ENCODE peak calls at places on chromosome 3, in seven cellular contexts. One of them, this sample, is unnamed.

GRCh38 chr3:133926736-133927542 is 31.3 kb upstream of the RAB6B start:
- DNase-seq in SK-N-SH: peak
- DNase-seq in GM12891: no peak
- DNase-seq in H1: peak
- DNase-seq in K562: peak
- DNase-seq in GM12878: no peak
- DNase-seq in HepG2: no peak
- DNase-seq in this sample: no peak

GRCh38 chr3:184234224-184234623 is 4.8 kb downstream of the VWA5B2 start:
- DNase-seq in K562: peak
- DNase-seq in SK-N-SH: peak
- DNase-seq in GM12891: no peak
- DNase-seq in HepG2: peak
- DNase-seq in GM12878: no peak
- DNase-seq in H1: no peak
- DNase-seq in this sample: no peak

GRCh38 chr3:53236112-53236841 is 19.5 kb downstream of the TKT start:
- DNase-seq in H1: no peak
- DNase-seq in GM12878: no peak
- DNase-seq in GM12891: no peak
- DNase-seq in K562: peak
- DNase-seq in SK-N-SH: no peak
- DNase-seq in HepG2: peak
- DNase-seq in this sample: peak

GRCh38 chr3:168414149-168414548 is 318.4 kb upstream of the GOLIM4 start:
- DNase-seq in GM12878: no peak
- DNase-seq in HepG2: no peak
- DNase-seq in SK-N-SH: no peak
- DNase-seq in GM12891: no peak
- DNase-seq in H1: no peak
- DNase-seq in K562: no peak
- DNase-seq in this sample: no peak

GRCh38 chr3:158522737-158523136 is 48.3 kb upstream of the MLF1 start:
- DNase-seq in H1: no peak
- DNase-seq in SK-N-SH: no peak
- DNase-seq in GM12891: no peak
- DNase-seq in HepG2: no peak
- DNase-seq in K562: no peak
- DNase-seq in GM12878: no peak
- DNase-seq in this sample: no peak

GRCh38 chr3:180744226-180744625 is 64.9 kb upstream of the CCDC39 start:
- DNase-seq in HepG2: no peak
- DNase-seq in GM12891: no peak
- DNase-seq in H1: no peak
- DNase-seq in GM12878: no peak
- DNase-seq in K562: no peak
- DNase-seq in SK-N-SH: peak
- DNase-seq in this sample: no peak

GRCh38 chr3:75341324-75342067 is 322.6 kb upstream of the FRG2C start:
- DNase-seq in GM12878: no peak
- DNase-seq in K562: peak
- DNase-seq in HepG2: no peak
- DNase-seq in SK-N-SH: no peak
- DNase-seq in H1: peak
- DNase-seq in GM12891: no peak
- DNase-seq in this sample: no peak

GRCh38 chr3:43286886-43287301 is 554 bp downstream of the SNRK start:
- DNase-seq in HepG2: no peak
- DNase-seq in GM12878: no peak
- DNase-seq in SK-N-SH: peak
- DNase-seq in GM12891: no peak
- DNase-seq in K562: peak
- DNase-seq in H1: peak
- DNase-seq in this sample: peak

GRCh38 chr3:135374571-135374970 is 579.5 kb downstream of the EPHB1 start:
- DNase-seq in H1: no peak
- DNase-seq in HepG2: no peak
- DNase-seq in K562: no peak
- DNase-seq in GM12878: no peak
- DNase-seq in SK-N-SH: no peak
- DNase-seq in GM12891: no peak
- DNase-seq in this sample: no peak

GRCh38 chr3:57110797-57111196 is 50.3 kb downstream of the SPATA12 start:
- DNase-seq in H1: no peak
- DNase-seq in GM12891: no peak
- DNase-seq in GM12878: no peak
- DNase-seq in SK-N-SH: no peak
- DNase-seq in HepG2: no peak
- DNase-seq in K562: no peak
- DNase-seq in this sample: no peak

GRCh38 chr3:138230525-138230924 is 43.4 kb downstream of the ARMC8 start:
- DNase-seq in GM12891: no peak
- DNase-seq in H1: no peak
- DNase-seq in GM12878: no peak
- DNase-seq in HepG2: no peak
- DNase-seq in K562: no peak
- DNase-seq in SK-N-SH: no peak
- DNase-seq in this sample: no peak

GRCh38 chr3:39132096-39133092 is 21.0 kb downstream of the CSRNP1 start:
- DNase-seq in GM12878: no peak
- DNase-seq in K562: no peak
- DNase-seq in H1: no peak
- DNase-seq in GM12891: no peak
- DNase-seq in SK-N-SH: no peak
- DNase-seq in HepG2: no peak
- DNase-seq in this sample: no peak
- TF ChIP-seq TAF1 in GM12878: no peak
- TF ChIP-seq TAF1 in K562: no peak
- TF ChIP-seq TAF1 in H1: no peak
- TF ChIP-seq TAF1 in GM12891: no peak
- TF ChIP-seq TAF1 in SK-N-SH: no peak
- TF ChIP-seq TAF1 in HepG2: no peak
- TF ChIP-seq TAF1 in this sample: no peak

GRCh38 chr3:127827808-127828207 is 5.5 kb upstream of the MGLL start:
- DNase-seq in SK-N-SH: no peak
- DNase-seq in GM12891: no peak
- DNase-seq in H1: no peak
- DNase-seq in GM12878: no peak
- DNase-seq in HepG2: no peak
- DNase-seq in K562: no peak
- DNase-seq in this sample: no peak

GRCh38 chr3:127829537-127829936 is 7.2 kb upstream of the MGLL start:
- DNase-seq in HepG2: no peak
- DNase-seq in H1: no peak
- DNase-seq in GM12891: no peak
- DNase-seq in GM12878: no peak
- DNase-seq in K562: no peak
- DNase-seq in SK-N-SH: no peak
- DNase-seq in this sample: no peak

GRCh38 chr3:127834771-127835170 is 12.5 kb upstream of the MGLL start:
- DNase-seq in GM12878: no peak
- DNase-seq in HepG2: no peak
- DNase-seq in GM12891: no peak
- DNase-seq in H1: no peak
- DNase-seq in SK-N-SH: no peak
- DNase-seq in K562: no peak
- DNase-seq in this sample: no peak

GRCh38 chr3:127833281-127834032 is 11.1 kb upstream of the MGLL start:
- DNase-seq in HepG2: no peak
- DNase-seq in K562: no peak
- DNase-seq in H1: no peak
- DNase-seq in GM12891: no peak
- DNase-seq in GM12878: no peak
- DNase-seq in SK-N-SH: no peak
- DNase-seq in this sample: no peak

GRCh38 chr3:127831723-127832172 is 9.4 kb upstream of the MGLL start:
- DNase-seq in SK-N-SH: peak
- DNase-seq in K562: peak
- DNase-seq in GM12891: no peak
- DNase-seq in HepG2: no peak
- DNase-seq in GM12878: no peak
- DNase-seq in H1: peak
- DNase-seq in this sample: no peak
- TF ChIP-seq POLR2AphosphoS5 in SK-N-SH: no peak
- TF ChIP-seq POLR2AphosphoS5 in K562: no peak
- TF ChIP-seq POLR2AphosphoS5 in GM12891: no peak
- TF ChIP-seq POLR2AphosphoS5 in HepG2: no peak
- TF ChIP-seq POLR2AphosphoS5 in GM12878: no peak
- TF ChIP-seq POLR2AphosphoS5 in H1: no peak
- TF ChIP-seq POLR2AphosphoS5 in this sample: no peak

GRCh38 chr3:126731044-126731443 is 27.0 kb downstream of the CHCHD6 start:
- DNase-seq in GM12891: peak
- DNase-seq in HepG2: no peak
- DNase-seq in GM12878: no peak
- DNase-seq in K562: peak
- DNase-seq in SK-N-SH: no peak
- DNase-seq in H1: no peak
- DNase-seq in this sample: no peak
- TF ChIP-seq TAF1 in GM12891: no peak
- TF ChIP-seq TAF1 in HepG2: no peak
- TF ChIP-seq TAF1 in GM12878: no peak
- TF ChIP-seq TAF1 in K562: no peak
- TF ChIP-seq TAF1 in SK-N-SH: no peak
- TF ChIP-seq TAF1 in H1: no peak
- TF ChIP-seq TAF1 in this sample: no peak

DNA sequence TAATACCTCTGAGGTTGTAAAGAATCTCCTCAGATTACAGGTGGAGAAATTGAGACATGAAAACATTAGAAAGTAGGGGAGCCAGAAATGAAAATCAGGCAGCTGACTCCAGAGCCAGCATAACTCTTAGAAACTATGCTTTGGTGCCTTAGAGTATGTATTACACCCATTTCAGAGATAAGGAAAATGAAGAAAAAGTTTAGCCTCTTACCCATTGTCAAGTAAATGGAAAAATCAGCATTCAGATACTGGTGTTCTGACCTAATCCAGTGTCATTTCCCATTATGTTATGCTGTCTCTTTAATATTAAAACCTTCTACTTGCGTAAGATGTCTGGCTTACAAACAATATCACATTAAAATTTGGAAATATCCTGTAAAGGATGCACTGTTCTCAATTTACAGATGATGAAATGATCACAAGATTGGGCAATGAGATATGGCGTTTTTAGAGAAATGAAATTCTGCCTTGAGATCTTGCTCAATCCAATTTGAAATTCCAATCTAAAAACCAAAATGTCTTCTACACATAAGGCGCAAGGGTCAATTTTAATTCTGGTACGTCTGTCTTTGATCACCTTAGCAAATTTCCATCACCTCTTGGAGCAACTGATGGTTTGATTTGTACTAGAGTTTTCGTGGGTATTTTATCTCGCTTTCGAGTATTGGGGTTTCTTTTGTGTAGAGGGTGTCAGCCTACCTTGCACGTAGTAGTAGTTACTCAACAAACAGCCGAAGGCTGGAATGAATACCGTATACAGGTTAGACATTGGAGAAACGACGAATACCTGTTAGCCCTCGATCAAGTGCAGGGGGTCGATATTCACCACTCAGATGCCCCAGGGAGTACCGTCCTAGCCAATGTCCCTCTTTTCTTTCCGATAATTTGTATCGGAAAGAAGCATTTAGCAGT is 891 bp upstream of the ZCWPW2 start:
- DNase-seq in K562: peak
- DNase-seq in HepG2: no peak
- DNase-seq in GM12878: no peak
- DNase-seq in GM12891: no peak
- DNase-seq in H1: no peak
- DNase-seq in SK-N-SH: no peak
- DNase-seq in this sample: no peak
- TF ChIP-seq POLR2AphosphoS5 in K562: no peak
- TF ChIP-seq POLR2AphosphoS5 in HepG2: no peak
- TF ChIP-seq POLR2AphosphoS5 in GM12878: no peak
- TF ChIP-seq POLR2AphosphoS5 in GM12891: no peak
- TF ChIP-seq POLR2AphosphoS5 in H1: no peak
- TF ChIP-seq POLR2AphosphoS5 in SK-N-SH: no peak
- TF ChIP-seq POLR2AphosphoS5 in this sample: no peak

DNA sequence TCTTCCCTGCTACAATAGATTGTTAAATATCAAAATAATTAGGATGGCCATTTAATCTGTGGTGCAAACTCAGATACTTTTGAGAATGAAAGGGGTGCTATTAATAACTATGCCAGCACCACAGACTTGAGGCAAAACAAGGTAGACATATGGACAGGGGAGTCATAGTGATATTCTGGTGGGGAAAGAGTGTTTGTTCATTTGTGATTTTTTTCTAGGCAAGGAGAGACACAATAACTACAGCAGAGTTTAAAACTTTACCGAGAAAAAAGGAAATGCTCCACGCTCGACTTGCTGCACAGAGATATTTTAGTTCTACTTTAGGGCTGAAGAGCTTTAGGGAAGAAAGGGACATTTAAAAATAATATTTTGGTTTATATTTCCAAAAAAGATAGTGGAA is 611.2 kb upstream of the GRM7 start:
- DNase-seq in SK-N-SH: no peak
- DNase-seq in GM12891: no peak
- DNase-seq in K562: no peak
- DNase-seq in GM12878: no peak
- DNase-seq in H1: no peak
- DNase-seq in HepG2: no peak
- DNase-seq in this sample: no peak
- TF ChIP-seq TAF1 in SK-N-SH: no peak
- TF ChIP-seq TAF1 in GM12891: no peak
- TF ChIP-seq TAF1 in K562: no peak
- TF ChIP-seq TAF1 in GM12878: no peak
- TF ChIP-seq TAF1 in H1: no peak
- TF ChIP-seq TAF1 in HepG2: no peak
- TF ChIP-seq TAF1 in this sample: no peak